ENCODE peak calls at places on chromosomes 12 and 14, in seven cellular contexts. K is stimulated activated naive B cell treated with anti-CD40 and anti-IgM and Interleukin-4, amounts not matched to agents 10 μg/mL and 1 μg/mL and 100 μg/mL, for 72 hours; E is T-helper 9 cell; W is stimulated activated CD8-positive, alpha-beta memory T cell treated with anti-CD3 and anti-CD28 coated beads, Interleukin-4, amount 100 ng/mL, for 24 hours; F is A549; M is AG08396; O is smooth muscle cell of the brain vasculature. V is an unnamed sample.
A peak's percentile ranks its signal among the peaks of the same experiment; 100 is the strongest.

GRCh38 chr12:27610380-27610779 is 85.9 kb upstream of the REP15 start:
- DNase-seq in K (no peak), E (no peak), W (no peak), F (no peak), M (no peak), O (no peak), V (no peak)

GRCh38 chr14:60561845-60562746 is 53.1 kb downstream of the SIX6 start:
- DNase-seq in K (peak; percentile 2), E (no peak), W (no peak), F (peak; percentile 52), M (peak; percentile 67), O (peak; percentile 53), V (peak; percentile 51)

GRCh38 chr12:16583991-16584745 is 21.8 kb downstream of the LMO3 start:
- DNase-seq in K (no peak), E (no peak), W (no peak), F (no peak), M (no peak), O (no peak), V (no peak)

GRCh38 chr12:52244615-52244994 is 11.6 kb downstream of the KRT7 start:
- DNase-seq in K (no peak), E (no peak), W (no peak), F (no peak), M (no peak), O (no peak), V (no peak)

GRCh38 chr12:22046090-22046967 is at the start of gene CMAS:
- DNase-seq in K (peak; percentile 56), E (peak; percentile 78), W (peak; percentile 73), F (peak; percentile 46), M (peak; percentile 91), O (no peak), V (peak; percentile 84)

GRCh38 chr14:80700601-80701000 is 240.9 kb downstream of the CEP128 start:
- DNase-seq in K (no peak), E (no peak), W (no peak), F (no peak), M (no peak), O (no peak), V (no peak)

GRCh38 chr14:33959692-33960151 is 8.8 kb upstream of the EGLN3 start:
- DNase-seq in K (no peak), E (no peak), W (no peak), F (no peak), M (no peak), O (no peak), V (no peak)

GRCh38 chr12:24133385-24133784 is 183.9 kb upstream of the SOX5 start:
- DNase-seq in K (no peak), E (no peak), W (no peak), F (no peak), M (no peak), O (no peak), V (peak; percentile 96)

GRCh38 chr12:62744551-62744950 is 190.4 kb downstream of the PPM1H start:
- DNase-seq in K (no peak), E (no peak), W (no peak), F (no peak), M (no peak), O (no peak), V (no peak)

GRCh38 chr14:58647777-58648176 is 10.0 kb downstream of the DACT1 start:
- DNase-seq in K (no peak), E (no peak), W (no peak), F (no peak), M (no peak), O (no peak), V (no peak)

GRCh38 chr14:21072102-21072501 is 2.0 kb downstream of the ARHGEF40 start:
- DNase-seq in K (no peak), E (no peak), W (no peak), F (peak; percentile 32), M (peak; percentile 82), O (peak; percentile 47), V (no peak)

GRCh38 chr14:45332360-45332988 is 79.5 kb upstream of the MIS18BP1 start:
- DNase-seq in K (no peak), E (no peak), W (no peak), F (no peak), M (no peak), O (no peak), V (no peak)

GRCh38 chr14:104598461-104599273 is 5.9 kb downstream of the TMEM179 start:
- DNase-seq in K (no peak), E (no peak), W (no peak), F (no peak), M (no peak), O (no peak), V (peak; percentile 15)

GRCh38 chr12:131740626-131741025 is 29.7 kb downstream of the SFSWAP start:
- DNase-seq in K (no peak), E (no peak), W (no peak), F (no peak), M (no peak), O (no peak), V (no peak)

GRCh38 chr12:86929962-86930361 is 673.8 kb upstream of the MGAT4C start:
- DNase-seq in K (no peak), E (no peak), W (no peak), F (no peak), M (no peak), O (no peak), V (no peak)

GRCh38 chr12:62760779-62761178 is 174.2 kb downstream of the PPM1H start:
- DNase-seq in K (no peak), E (no peak), W (no peak), F (peak; percentile 67), M (no peak), O (no peak), V (peak; percentile 72)

GRCh38 chr12:304815-305214 is 42.2 kb upstream of the SLC6A13 start:
- DNase-seq in K (no peak), E (no peak), W (no peak), F (no peak), M (peak; percentile 5), O (no peak), V (no peak)

GRCh38 chr14:95424533-95424932 is 91.9 kb downstream of the SYNE3 start:
- DNase-seq in K (no peak), E (no peak), W (no peak), F (no peak), M (no peak), O (no peak), V (no peak)

GRCh38 chr12:48817957-48818830 is at the start of gene CACNB3:
- DNase-seq in K (peak; percentile 49), E (peak; percentile 79), W (peak; percentile 66), F (peak; percentile 70), M (peak; percentile 83), O (no peak), V (peak; percentile 85)

GRCh38 chr12:55820679-55821078 is 2.8 kb downstream of the ORMDL2 start:
- DNase-seq in K (no peak), E (no peak), W (no peak), F (peak; percentile 41), M (no peak), O (no peak), V (no peak)

GRCh38 chr12:111687255-111687654 is 1.4 kb downstream of the ACAD10 start:
- DNase-seq in K (no peak), E (no peak), W (no peak), F (peak; percentile 27), M (no peak), O (no peak), V (peak; percentile 41)

GRCh38 chr12:10705655-10706054 is 17.5 kb downstream of the YBX3 start:
- DNase-seq in K (no peak), E (no peak), W (no peak), F (no peak), M (no peak), O (no peak), V (no peak)

V was measured in Caco-2.